ENCODE peak calls at places on chromosome 9, in six cellular contexts. One of them, this sample, is unnamed.

GRCh38 chr9:88530051-88530450 is 4.9 kb upstream of the NXNL2 start:
- DNase-seq in activated T-helper 1 cell treated with anti-CD3 and anti-CD28 coated beads, Interleukin-12 subunit alpha, Interleukin-12 subunit beta, Interleukin-2, Interleukin-4 antibody, amounts not matched to agents 30 ng/mL and 10 ng/mL and 1 ng/mL, durations not matched to agents 14 hours and 24 hours and 36 hours: no peak
- DNase-seq in DMS53: no peak
- DNase-seq in renal cortical epithelial cell: peak; percentile 95
- DNase-seq in dorsolateral prefrontal cortex: no peak
- DNase-seq in progenitor cell of endocrine pancreas: no peak
- DNase-seq in this sample: peak; percentile 91

GRCh38 chr9:123194023-123194422 is 74.4 kb downstream of the STRBP start:
- DNase-seq in activated T-helper 1 cell treated with anti-CD3 and anti-CD28 coated beads, Interleukin-12 subunit alpha, Interleukin-12 subunit beta, Interleukin-2, Interleukin-4 antibody, amounts not matched to agents 30 ng/mL and 10 ng/mL and 1 ng/mL, durations not matched to agents 14 hours and 24 hours and 36 hours: no peak
- DNase-seq in DMS53: no peak
- DNase-seq in renal cortical epithelial cell: no peak
- DNase-seq in dorsolateral prefrontal cortex: no peak
- DNase-seq in progenitor cell of endocrine pancreas: no peak
- DNase-seq in this sample: no peak

GRCh38 chr9:89422151-89422918 is 75.6 kb downstream of the SEMA4D start:
- DNase-seq in activated T-helper 1 cell treated with anti-CD3 and anti-CD28 coated beads, Interleukin-12 subunit alpha, Interleukin-12 subunit beta, Interleukin-2, Interleukin-4 antibody, amounts not matched to agents 30 ng/mL and 10 ng/mL and 1 ng/mL, durations not matched to agents 14 hours and 24 hours and 36 hours: peak; percentile 70
- DNase-seq in DMS53: no peak
- DNase-seq in renal cortical epithelial cell: peak; percentile 86
- DNase-seq in dorsolateral prefrontal cortex: no peak
- DNase-seq in progenitor cell of endocrine pancreas: no peak
- DNase-seq in this sample: peak; percentile 56

GRCh38 chr9:91102269-91102668 is 259.4 kb downstream of the AUH start:
- DNase-seq in activated T-helper 1 cell treated with anti-CD3 and anti-CD28 coated beads, Interleukin-12 subunit alpha, Interleukin-12 subunit beta, Interleukin-2, Interleukin-4 antibody, amounts not matched to agents 30 ng/mL and 10 ng/mL and 1 ng/mL, durations not matched to agents 14 hours and 24 hours and 36 hours: no peak
- DNase-seq in DMS53: no peak
- DNase-seq in renal cortical epithelial cell: no peak
- DNase-seq in dorsolateral prefrontal cortex: no peak
- DNase-seq in progenitor cell of endocrine pancreas: no peak
- DNase-seq in this sample: peak; percentile 45

GRCh38 chr9:114652776-114653555 is 4.6 kb downstream of the TEX53 start:
- DNase-seq in activated T-helper 1 cell treated with anti-CD3 and anti-CD28 coated beads, Interleukin-12 subunit alpha, Interleukin-12 subunit beta, Interleukin-2, Interleukin-4 antibody, amounts not matched to agents 30 ng/mL and 10 ng/mL and 1 ng/mL, durations not matched to agents 14 hours and 24 hours and 36 hours: no peak
- DNase-seq in DMS53: no peak
- DNase-seq in renal cortical epithelial cell: no peak
- DNase-seq in dorsolateral prefrontal cortex: no peak
- DNase-seq in progenitor cell of endocrine pancreas: no peak
- DNase-seq in this sample: peak; percentile 51

GRCh38 chr9:93946338-93946712 is 8.8 kb downstream of the BARX1 start:
- DNase-seq in activated T-helper 1 cell treated with anti-CD3 and anti-CD28 coated beads, Interleukin-12 subunit alpha, Interleukin-12 subunit beta, Interleukin-2, Interleukin-4 antibody, amounts not matched to agents 30 ng/mL and 10 ng/mL and 1 ng/mL, durations not matched to agents 14 hours and 24 hours and 36 hours: no peak
- DNase-seq in DMS53: no peak
- DNase-seq in renal cortical epithelial cell: no peak
- DNase-seq in dorsolateral prefrontal cortex: no peak
- DNase-seq in progenitor cell of endocrine pancreas: no peak
- DNase-seq in this sample: no peak

GRCh38 chr9:126317513-126317912 is 9.1 kb upstream of the MVB12B start:
- DNase-seq in activated T-helper 1 cell treated with anti-CD3 and anti-CD28 coated beads, Interleukin-12 subunit alpha, Interleukin-12 subunit beta, Interleukin-2, Interleukin-4 antibody, amounts not matched to agents 30 ng/mL and 10 ng/mL and 1 ng/mL, durations not matched to agents 14 hours and 24 hours and 36 hours: no peak
- DNase-seq in DMS53: peak; percentile 13
- DNase-seq in renal cortical epithelial cell: peak; percentile 3
- DNase-seq in dorsolateral prefrontal cortex: no peak
- DNase-seq in progenitor cell of endocrine pancreas: no peak
- DNase-seq in this sample: no peak

GRCh38 chr9:34157898-34158297 is 20.9 kb upstream of the UBAP1 start:
- DNase-seq in activated T-helper 1 cell treated with anti-CD3 and anti-CD28 coated beads, Interleukin-12 subunit alpha, Interleukin-12 subunit beta, Interleukin-2, Interleukin-4 antibody, amounts not matched to agents 30 ng/mL and 10 ng/mL and 1 ng/mL, durations not matched to agents 14 hours and 24 hours and 36 hours: no peak
- DNase-seq in DMS53: no peak
- DNase-seq in renal cortical epithelial cell: no peak
- DNase-seq in dorsolateral prefrontal cortex: no peak
- DNase-seq in progenitor cell of endocrine pancreas: no peak
- DNase-seq in this sample: no peak

GRCh38 chr9:87445646-87446045 is 52.0 kb upstream of the DAPK1 start:
- DNase-seq in activated T-helper 1 cell treated with anti-CD3 and anti-CD28 coated beads, Interleukin-12 subunit alpha, Interleukin-12 subunit beta, Interleukin-2, Interleukin-4 antibody, amounts not matched to agents 30 ng/mL and 10 ng/mL and 1 ng/mL, durations not matched to agents 14 hours and 24 hours and 36 hours: no peak
- DNase-seq in DMS53: peak; percentile 49
- DNase-seq in renal cortical epithelial cell: peak; percentile 35
- DNase-seq in dorsolateral prefrontal cortex: peak; percentile 51
- DNase-seq in progenitor cell of endocrine pancreas: no peak
- DNase-seq in this sample: peak; percentile 37

GRCh38 chr9:78970375-78970774 is 601.4 kb upstream of the TLE4 start:
- DNase-seq in activated T-helper 1 cell treated with anti-CD3 and anti-CD28 coated beads, Interleukin-12 subunit alpha, Interleukin-12 subunit beta, Interleukin-2, Interleukin-4 antibody, amounts not matched to agents 30 ng/mL and 10 ng/mL and 1 ng/mL, durations not matched to agents 14 hours and 24 hours and 36 hours: no peak
- DNase-seq in DMS53: no peak
- DNase-seq in renal cortical epithelial cell: no peak
- DNase-seq in dorsolateral prefrontal cortex: no peak
- DNase-seq in progenitor cell of endocrine pancreas: no peak
- DNase-seq in this sample: no peak

GRCh38 chr9:7315116-7315515 is 484.5 kb downstream of the DMAC1 start:
- DNase-seq in activated T-helper 1 cell treated with anti-CD3 and anti-CD28 coated beads, Interleukin-12 subunit alpha, Interleukin-12 subunit beta, Interleukin-2, Interleukin-4 antibody, amounts not matched to agents 30 ng/mL and 10 ng/mL and 1 ng/mL, durations not matched to agents 14 hours and 24 hours and 36 hours: no peak
- DNase-seq in DMS53: no peak
- DNase-seq in renal cortical epithelial cell: no peak
- DNase-seq in dorsolateral prefrontal cortex: no peak
- DNase-seq in progenitor cell of endocrine pancreas: no peak
- DNase-seq in this sample: no peak

GRCh38 chr9:19416143-19416542 is 7.3 kb downstream of the ACER2 start:
- DNase-seq in activated T-helper 1 cell treated with anti-CD3 and anti-CD28 coated beads, Interleukin-12 subunit alpha, Interleukin-12 subunit beta, Interleukin-2, Interleukin-4 antibody, amounts not matched to agents 30 ng/mL and 10 ng/mL and 1 ng/mL, durations not matched to agents 14 hours and 24 hours and 36 hours: no peak
- DNase-seq in DMS53: no peak
- DNase-seq in renal cortical epithelial cell: no peak
- DNase-seq in dorsolateral prefrontal cortex: no peak
- DNase-seq in progenitor cell of endocrine pancreas: no peak
- DNase-seq in this sample: no peak

GRCh38 chr9:135550344-135550918 is 4.5 kb downstream of the OBP2A start:
- DNase-seq in activated T-helper 1 cell treated with anti-CD3 and anti-CD28 coated beads, Interleukin-12 subunit alpha, Interleukin-12 subunit beta, Interleukin-2, Interleukin-4 antibody, amounts not matched to agents 30 ng/mL and 10 ng/mL and 1 ng/mL, durations not matched to agents 14 hours and 24 hours and 36 hours: no peak
- DNase-seq in DMS53: no peak
- DNase-seq in renal cortical epithelial cell: no peak
- DNase-seq in dorsolateral prefrontal cortex: no peak
- DNase-seq in progenitor cell of endocrine pancreas: no peak
- DNase-seq in this sample: no peak

GRCh38 chr9:98241357-98242104 is 13.9 kb downstream of the TBC1D2 start:
- DNase-seq in activated T-helper 1 cell treated with anti-CD3 and anti-CD28 coated beads, Interleukin-12 subunit alpha, Interleukin-12 subunit beta, Interleukin-2, Interleukin-4 antibody, amounts not matched to agents 30 ng/mL and 10 ng/mL and 1 ng/mL, durations not matched to agents 14 hours and 24 hours and 36 hours: no peak
- DNase-seq in DMS53: no peak
- DNase-seq in renal cortical epithelial cell: no peak
- DNase-seq in dorsolateral prefrontal cortex: no peak
- DNase-seq in progenitor cell of endocrine pancreas: no peak
- DNase-seq in this sample: no peak

GRCh38 chr9:120574473-120574872 is 5.5 kb downstream of the CDK5RAP2 start:
- DNase-seq in activated T-helper 1 cell treated with anti-CD3 and anti-CD28 coated beads, Interleukin-12 subunit alpha, Interleukin-12 subunit beta, Interleukin-2, Interleukin-4 antibody, amounts not matched to agents 30 ng/mL and 10 ng/mL and 1 ng/mL, durations not matched to agents 14 hours and 24 hours and 36 hours: no peak
- DNase-seq in DMS53: no peak
- DNase-seq in renal cortical epithelial cell: no peak
- DNase-seq in dorsolateral prefrontal cortex: no peak
- DNase-seq in progenitor cell of endocrine pancreas: no peak
- DNase-seq in this sample: no peak

GRCh38 chr9:119761737-119762136 is 392.5 kb upstream of the BRINP1 start:
- DNase-seq in activated T-helper 1 cell treated with anti-CD3 and anti-CD28 coated beads, Interleukin-12 subunit alpha, Interleukin-12 subunit beta, Interleukin-2, Interleukin-4 antibody, amounts not matched to agents 30 ng/mL and 10 ng/mL and 1 ng/mL, durations not matched to agents 14 hours and 24 hours and 36 hours: no peak
- DNase-seq in DMS53: peak; percentile 35
- DNase-seq in renal cortical epithelial cell: peak; percentile 18
- DNase-seq in dorsolateral prefrontal cortex: no peak
- DNase-seq in progenitor cell of endocrine pancreas: no peak
- DNase-seq in this sample: peak; percentile 55

GRCh38 chr9:129712595-129713524 is 40.0 kb downstream of the PTGES start:
- DNase-seq in activated T-helper 1 cell treated with anti-CD3 and anti-CD28 coated beads, Interleukin-12 subunit alpha, Interleukin-12 subunit beta, Interleukin-2, Interleukin-4 antibody, amounts not matched to agents 30 ng/mL and 10 ng/mL and 1 ng/mL, durations not matched to agents 14 hours and 24 hours and 36 hours: no peak
- DNase-seq in DMS53: no peak
- DNase-seq in renal cortical epithelial cell: peak; percentile 49
- DNase-seq in dorsolateral prefrontal cortex: no peak
- DNase-seq in progenitor cell of endocrine pancreas: no peak
- DNase-seq in this sample: no peak

GRCh38 chr9:131872006-131872405 is 132.1 kb upstream of the RAPGEF1 start:
- DNase-seq in activated T-helper 1 cell treated with anti-CD3 and anti-CD28 coated beads, Interleukin-12 subunit alpha, Interleukin-12 subunit beta, Interleukin-2, Interleukin-4 antibody, amounts not matched to agents 30 ng/mL and 10 ng/mL and 1 ng/mL, durations not matched to agents 14 hours and 24 hours and 36 hours: no peak
- DNase-seq in DMS53: no peak
- DNase-seq in renal cortical epithelial cell: no peak
- DNase-seq in dorsolateral prefrontal cortex: no peak
- DNase-seq in progenitor cell of endocrine pancreas: no peak
- DNase-seq in this sample: no peak

GRCh38 chr9:78314550-78314949 is 17.6 kb downstream of the PSAT1 start:
- DNase-seq in activated T-helper 1 cell treated with anti-CD3 and anti-CD28 coated beads, Interleukin-12 subunit alpha, Interleukin-12 subunit beta, Interleukin-2, Interleukin-4 antibody, amounts not matched to agents 30 ng/mL and 10 ng/mL and 1 ng/mL, durations not matched to agents 14 hours and 24 hours and 36 hours: no peak
- DNase-seq in DMS53: no peak
- DNase-seq in renal cortical epithelial cell: no peak
- DNase-seq in dorsolateral prefrontal cortex: no peak
- DNase-seq in progenitor cell of endocrine pancreas: no peak
- DNase-seq in this sample: no peak

GRCh38 chr9:83965350-83966208 is 14.4 kb downstream of the HNRNPK start:
- DNase-seq in activated T-helper 1 cell treated with anti-CD3 and anti-CD28 coated beads, Interleukin-12 subunit alpha, Interleukin-12 subunit beta, Interleukin-2, Interleukin-4 antibody, amounts not matched to agents 30 ng/mL and 10 ng/mL and 1 ng/mL, durations not matched to agents 14 hours and 24 hours and 36 hours: no peak
- DNase-seq in DMS53: peak; percentile 56
- DNase-seq in renal cortical epithelial cell: no peak
- DNase-seq in dorsolateral prefrontal cortex: no peak
- DNase-seq in progenitor cell of endocrine pancreas: no peak
- DNase-seq in this sample: no peak

GRCh38 chr9:91207481-91207888 is 154.2 kb downstream of the AUH start:
- DNase-seq in activated T-helper 1 cell treated with anti-CD3 and anti-CD28 coated beads, Interleukin-12 subunit alpha, Interleukin-12 subunit beta, Interleukin-2, Interleukin-4 antibody, amounts not matched to agents 30 ng/mL and 10 ng/mL and 1 ng/mL, durations not matched to agents 14 hours and 24 hours and 36 hours: no peak
- DNase-seq in DMS53: no peak
- DNase-seq in renal cortical epithelial cell: peak; percentile 87
- DNase-seq in dorsolateral prefrontal cortex: no peak
- DNase-seq in progenitor cell of endocrine pancreas: no peak
- DNase-seq in this sample: peak; percentile 58

GRCh38 chr9:108296056-108296455 is 559.7 kb downstream of the ACTL7B start:
- DNase-seq in activated T-helper 1 cell treated with anti-CD3 and anti-CD28 coated beads, Interleukin-12 subunit alpha, Interleukin-12 subunit beta, Interleukin-2, Interleukin-4 antibody, amounts not matched to agents 30 ng/mL and 10 ng/mL and 1 ng/mL, durations not matched to agents 14 hours and 24 hours and 36 hours: no peak
- DNase-seq in DMS53: no peak
- DNase-seq in renal cortical epithelial cell: peak; percentile 84
- DNase-seq in dorsolateral prefrontal cortex: no peak
- DNase-seq in progenitor cell of endocrine pancreas: no peak
- DNase-seq in this sample: peak; percentile 58

GRCh38 chr9:22079873-22080341 is 70.8 kb upstream of the CDKN2B start:
- DNase-seq in activated T-helper 1 cell treated with anti-CD3 and anti-CD28 coated beads, Interleukin-12 subunit alpha, Interleukin-12 subunit beta, Interleukin-2, Interleukin-4 antibody, amounts not matched to agents 30 ng/mL and 10 ng/mL and 1 ng/mL, durations not matched to agents 14 hours and 24 hours and 36 hours: peak; percentile 72
- DNase-seq in DMS53: no peak
- DNase-seq in renal cortical epithelial cell: peak; percentile 94
- DNase-seq in dorsolateral prefrontal cortex: no peak
- DNase-seq in progenitor cell of endocrine pancreas: no peak
- DNase-seq in this sample: peak; percentile 90

GRCh38 chr9:86912210-86912609 is 35.1 kb downstream of the GAS1 start:
- DNase-seq in activated T-helper 1 cell treated with anti-CD3 and anti-CD28 coated beads, Interleukin-12 subunit alpha, Interleukin-12 subunit beta, Interleukin-2, Interleukin-4 antibody, amounts not matched to agents 30 ng/mL and 10 ng/mL and 1 ng/mL, durations not matched to agents 14 hours and 24 hours and 36 hours: no peak
- DNase-seq in DMS53: no peak
- DNase-seq in renal cortical epithelial cell: no peak
- DNase-seq in dorsolateral prefrontal cortex: no peak
- DNase-seq in progenitor cell of endocrine pancreas: no peak
- DNase-seq in this sample: no peak

GRCh38 chr9:17528859-17529258 is 50.0 kb upstream of the SH3GL2 start:
- DNase-seq in activated T-helper 1 cell treated with anti-CD3 and anti-CD28 coated beads, Interleukin-12 subunit alpha, Interleukin-12 subunit beta, Interleukin-2, Interleukin-4 antibody, amounts not matched to agents 30 ng/mL and 10 ng/mL and 1 ng/mL, durations not matched to agents 14 hours and 24 hours and 36 hours: no peak
- DNase-seq in DMS53: peak; percentile 44
- DNase-seq in renal cortical epithelial cell: peak; percentile 25
- DNase-seq in dorsolateral prefrontal cortex: no peak
- DNase-seq in progenitor cell of endocrine pancreas: no peak
- DNase-seq in this sample: peak; percentile 24

GRCh38 chr9:19161257-19162025 is 34.1 kb upstream of the PLIN2 start:
- DNase-seq in activated T-helper 1 cell treated with anti-CD3 and anti-CD28 coated beads, Interleukin-12 subunit alpha, Interleukin-12 subunit beta, Interleukin-2, Interleukin-4 antibody, amounts not matched to agents 30 ng/mL and 10 ng/mL and 1 ng/mL, durations not matched to agents 14 hours and 24 hours and 36 hours: peak; percentile 60
- DNase-seq in DMS53: peak; percentile 47
- DNase-seq in renal cortical epithelial cell: peak; percentile 100
- DNase-seq in dorsolateral prefrontal cortex: no peak
- DNase-seq in progenitor cell of endocrine pancreas: no peak
- DNase-seq in this sample: peak; percentile 100

GRCh38 chr9:128405077-128405779 is 15.4 kb upstream of the CERCAM start:
- DNase-seq in activated T-helper 1 cell treated with anti-CD3 and anti-CD28 coated beads, Interleukin-12 subunit alpha, Interleukin-12 subunit beta, Interleukin-2, Interleukin-4 antibody, amounts not matched to agents 30 ng/mL and 10 ng/mL and 1 ng/mL, durations not matched to agents 14 hours and 24 hours and 36 hours: no peak
- DNase-seq in DMS53: no peak
- DNase-seq in renal cortical epithelial cell: no peak
- DNase-seq in dorsolateral prefrontal cortex: no peak
- DNase-seq in progenitor cell of endocrine pancreas: no peak
- DNase-seq in this sample: no peak

GRCh38 chr9:89593776-89594427 is 10.9 kb upstream of the GADD45G start:
- DNase-seq in activated T-helper 1 cell treated with anti-CD3 and anti-CD28 coated beads, Interleukin-12 subunit alpha, Interleukin-12 subunit beta, Interleukin-2, Interleukin-4 antibody, amounts not matched to agents 30 ng/mL and 10 ng/mL and 1 ng/mL, durations not matched to agents 14 hours and 24 hours and 36 hours: peak; percentile 55
- DNase-seq in DMS53: peak; percentile 85
- DNase-seq in renal cortical epithelial cell: peak; percentile 44
- DNase-seq in dorsolateral prefrontal cortex: no peak
- DNase-seq in progenitor cell of endocrine pancreas: peak; percentile 40
- DNase-seq in this sample: peak; percentile 69

GRCh38 chr9:95032580-95033298 is 284.8 kb downstream of the FANCC start:
- DNase-seq in activated T-helper 1 cell treated with anti-CD3 and anti-CD28 coated beads, Interleukin-12 subunit alpha, Interleukin-12 subunit beta, Interleukin-2, Interleukin-4 antibody, amounts not matched to agents 30 ng/mL and 10 ng/mL and 1 ng/mL, durations not matched to agents 14 hours and 24 hours and 36 hours: no peak
- DNase-seq in DMS53: peak; percentile 82
- DNase-seq in renal cortical epithelial cell: no peak
- DNase-seq in dorsolateral prefrontal cortex: no peak
- DNase-seq in progenitor cell of endocrine pancreas: no peak
- DNase-seq in this sample: no peak

GRCh38 chr9:106958955-106959657 is 96.1 kb downstream of the ZNF462 start:
- DNase-seq in activated T-helper 1 cell treated with anti-CD3 and anti-CD28 coated beads, Interleukin-12 subunit alpha, Interleukin-12 subunit beta, Interleukin-2, Interleukin-4 antibody, amounts not matched to agents 30 ng/mL and 10 ng/mL and 1 ng/mL, durations not matched to agents 14 hours and 24 hours and 36 hours: no peak
- DNase-seq in DMS53: no peak
- DNase-seq in renal cortical epithelial cell: peak; percentile 86
- DNase-seq in dorsolateral prefrontal cortex: no peak
- DNase-seq in progenitor cell of endocrine pancreas: no peak
- DNase-seq in this sample: peak; percentile 61

GRCh38 chr9:134993416-134993815 is 75.7 kb upstream of the FCN1 start:
- DNase-seq in activated T-helper 1 cell treated with anti-CD3 and anti-CD28 coated beads, Interleukin-12 subunit alpha, Interleukin-12 subunit beta, Interleukin-2, Interleukin-4 antibody, amounts not matched to agents 30 ng/mL and 10 ng/mL and 1 ng/mL, durations not matched to agents 14 hours and 24 hours and 36 hours: no peak
- DNase-seq in DMS53: no peak
- DNase-seq in renal cortical epithelial cell: no peak
- DNase-seq in dorsolateral prefrontal cortex: peak; percentile 13
- DNase-seq in progenitor cell of endocrine pancreas: no peak
- DNase-seq in this sample: no peak

GRCh38 chr9:134957165-134957944 is 39.6 kb upstream of the FCN1 start:
- DNase-seq in activated T-helper 1 cell treated with anti-CD3 and anti-CD28 coated beads, Interleukin-12 subunit alpha, Interleukin-12 subunit beta, Interleukin-2, Interleukin-4 antibody, amounts not matched to agents 30 ng/mL and 10 ng/mL and 1 ng/mL, durations not matched to agents 14 hours and 24 hours and 36 hours: no peak
- DNase-seq in DMS53: no peak
- DNase-seq in renal cortical epithelial cell: no peak
- DNase-seq in dorsolateral prefrontal cortex: peak; percentile 33
- DNase-seq in progenitor cell of endocrine pancreas: no peak
- DNase-seq in this sample: no peak

GRCh38 chr9:134284273-134284672 is 42.0 kb upstream of the RXRA start:
- DNase-seq in activated T-helper 1 cell treated with anti-CD3 and anti-CD28 coated beads, Interleukin-12 subunit alpha, Interleukin-12 subunit beta, Interleukin-2, Interleukin-4 antibody, amounts not matched to agents 30 ng/mL and 10 ng/mL and 1 ng/mL, durations not matched to agents 14 hours and 24 hours and 36 hours: no peak
- DNase-seq in DMS53: no peak
- DNase-seq in renal cortical epithelial cell: no peak
- DNase-seq in dorsolateral prefrontal cortex: no peak
- DNase-seq in progenitor cell of endocrine pancreas: no peak
- DNase-seq in this sample: no peak

GRCh38 chr9:123445981-123446610 is 90.1 kb downstream of the CRB2 start:
- DNase-seq in activated T-helper 1 cell treated with anti-CD3 and anti-CD28 coated beads, Interleukin-12 subunit alpha, Interleukin-12 subunit beta, Interleukin-2, Interleukin-4 antibody, amounts not matched to agents 30 ng/mL and 10 ng/mL and 1 ng/mL, durations not matched to agents 14 hours and 24 hours and 36 hours: no peak
- DNase-seq in DMS53: no peak
- DNase-seq in renal cortical epithelial cell: peak; percentile 20
- DNase-seq in dorsolateral prefrontal cortex: peak; percentile 62
- DNase-seq in progenitor cell of endocrine pancreas: no peak
- DNase-seq in this sample: no peak

GRCh38 chr9:116208417-116209232 is 55.0 kb downstream of the PAPPA start:
- DNase-seq in activated T-helper 1 cell treated with anti-CD3 and anti-CD28 coated beads, Interleukin-12 subunit alpha, Interleukin-12 subunit beta, Interleukin-2, Interleukin-4 antibody, amounts not matched to agents 30 ng/mL and 10 ng/mL and 1 ng/mL, durations not matched to agents 14 hours and 24 hours and 36 hours: no peak
- DNase-seq in DMS53: no peak
- DNase-seq in renal cortical epithelial cell: no peak
- DNase-seq in dorsolateral prefrontal cortex: no peak
- DNase-seq in progenitor cell of endocrine pancreas: no peak
- DNase-seq in this sample: peak; percentile 38

GRCh38 chr9:7403839-7404238 is 395.7 kb downstream of the DMAC1 start:
- DNase-seq in activated T-helper 1 cell treated with anti-CD3 and anti-CD28 coated beads, Interleukin-12 subunit alpha, Interleukin-12 subunit beta, Interleukin-2, Interleukin-4 antibody, amounts not matched to agents 30 ng/mL and 10 ng/mL and 1 ng/mL, durations not matched to agents 14 hours and 24 hours and 36 hours: no peak
- DNase-seq in DMS53: no peak
- DNase-seq in renal cortical epithelial cell: no peak
- DNase-seq in dorsolateral prefrontal cortex: no peak
- DNase-seq in progenitor cell of endocrine pancreas: no peak
- DNase-seq in this sample: no peak

This sample was measured in kidney tubule cell.